ENCODE peak calls at places on chromosomes 7 and 10, in nine cellular contexts. O is endothelial cell, I is astrocyte of the spinal cord, D is AG04450, R is adrenal gland, P is D721Med, N is suprapubic skin, X is pancreas, J is A549. L is an unnamed sample.

GRCh38 chr7:151257990-151258389 is 9.5 kb upstream of the SMARCD3 start:
- DNase-seq in O (no peak), I (no peak), D (no peak), R (peak), P (no peak), N (peak), X (no peak), J (no peak), L (no peak)

GRCh38 chr7:134618756-134619530 is 27.7 kb upstream of the BPGM start:
- DNase-seq in O (no peak), I (peak), D (no peak), R (no peak), P (no peak), N (no peak), X (no peak), J (no peak), L (no peak)

GRCh38 chr10:3270597-3270996 is 98.0 kb upstream of the PITRM1 start:
- DNase-seq in O (no peak), I (no peak), D (no peak), R (peak), P (no peak), N (no peak), X (no peak), J (no peak), L (no peak)

GRCh38 chr10:6838118-6838517 is 258.0 kb upstream of the PRKCQ start:
- DNase-seq in O (peak), I (no peak), D (no peak), R (no peak), P (no peak), N (no peak), X (no peak), J (peak), L (no peak)

GRCh38 chr7:81447351-81447952 is 322.4 kb downstream of the HGF start:
- DNase-seq in O (peak), I (peak), D (peak), R (no peak), P (no peak), N (no peak), X (no peak), J (peak), L (no peak)

GRCh38 chr10:98186681-98187080 is 52.2 kb downstream of the R3HCC1L start:
- DNase-seq in O (no peak), I (no peak), D (peak), R (no peak), P (no peak), N (no peak), X (no peak), J (no peak), L (no peak)

GRCh38 chr7:5470721-5471311 is 47.2 kb upstream of the TNRC18 start:
- DNase-seq in O (no peak), I (no peak), D (no peak), R (peak), P (no peak), N (no peak), X (no peak), J (no peak), L (no peak)

GRCh38 chr10:98411166-98411565 is 3.8 kb downstream of the PYROXD2 start:
- DNase-seq in O (no peak), I (no peak), D (no peak), R (no peak), P (no peak), N (no peak), X (no peak), J (no peak), L (no peak)

GRCh38 chr7:27146491-27147210 is 923 bp downstream of the HOXA6 start:
- DNase-seq in O (no peak), I (no peak), D (no peak), R (no peak), P (no peak), N (no peak), X (no peak), J (no peak), L (peak)

GRCh38 chr10:51156913-51157312 is 82.6 kb downstream of the PRKG1 start:
- DNase-seq in O (no peak), I (peak), D (no peak), R (no peak), P (no peak), N (no peak), X (no peak), J (no peak), L (no peak)

GRCh38 chr7:55246181-55246580 is 119.0 kb upstream of the LANCL2 start:
- DNase-seq in O (no peak), I (peak), D (no peak), R (no peak), P (no peak), N (no peak), X (no peak), J (no peak), L (no peak)

GRCh38 chr7:25879799-25880198 is 272.2 kb upstream of the NFE2L3 start:
- DNase-seq in O (no peak), I (no peak), D (no peak), R (no peak), P (no peak), N (no peak), X (no peak), J (no peak), L (no peak)

GRCh38 chr7:13682626-13683025 is 306.8 kb downstream of the ETV1 start:
- DNase-seq in O (no peak), I (no peak), D (no peak), R (no peak), P (no peak), N (no peak), X (no peak), J (no peak), L (no peak)

GRCh38 chr7:49023345-49024330 is 99.3 kb downstream of the CDC14C start:
- DNase-seq in O (no peak), I (no peak), D (no peak), R (no peak), P (no peak), N (no peak), X (no peak), J (no peak), L (no peak)

GRCh38 chr7:47719675-47720074 is 137.8 kb upstream of the TNS3 start:
- DNase-seq in O (no peak), I (no peak), D (no peak), R (no peak), P (no peak), N (no peak), X (no peak), J (no peak), L (no peak)

GRCh38 chr10:7202804-7203203 is 208.0 kb downstream of the SFMBT2 start:
- DNase-seq in O (no peak), I (no peak), D (no peak), R (no peak), P (no peak), N (no peak), X (no peak), J (no peak), L (no peak)

GRCh38 chr7:12030116-12030515 is 181.0 kb upstream of the TMEM106B start:
- DNase-seq in O (no peak), I (peak), D (peak), R (no peak), P (no peak), N (no peak), X (no peak), J (no peak), L (no peak)

GRCh38 chr10:4353059-4353655 is 472.9 kb upstream of the AKR1E2 start:
- DNase-seq in O (no peak), I (peak), D (no peak), R (no peak), P (no peak), N (no peak), X (no peak), J (no peak), L (no peak)

GRCh38 chr7:23396222-23396621 is 74.1 kb downstream of the IGF2BP3 start:
- DNase-seq in O (no peak), I (peak), D (peak), R (no peak), P (no peak), N (no peak), X (no peak), J (peak), L (no peak)

GRCh38 chr10:133324857-133325260 is 11.8 kb downstream of the CALY start:
- DNase-seq in O (no peak), I (no peak), D (no peak), R (no peak), P (no peak), N (no peak), X (no peak), J (no peak), L (no peak)

GRCh38 chr7:138029941-138030340 is 28.1 kb upstream of the CREB3L2 start:
- DNase-seq in O (no peak), I (no peak), D (no peak), R (no peak), P (no peak), N (no peak), X (no peak), J (no peak), L (no peak)

GRCh38 chr7:76315372-76315771 is 12.9 kb downstream of the HSPB1 start:
- DNase-seq in O (no peak), I (no peak), D (no peak), R (no peak), P (no peak), N (no peak), X (no peak), J (no peak), L (no peak)

GRCh38 chr7:2528481-2529095 is 9.0 kb downstream of the LFNG start:
- DNase-seq in O (no peak), I (no peak), D (no peak), R (no peak), P (no peak), N (no peak), X (peak), J (no peak), L (no peak)

GRCh38 chr7:29555061-29555460 is 8.6 kb upstream of the PRR15 start:
- DNase-seq in O (no peak), I (no peak), D (no peak), R (no peak), P (no peak), N (no peak), X (no peak), J (no peak), L (no peak)

GRCh38 chr10:45160266-45160665 is 155.1 kb downstream of the OR13A1 start:
- DNase-seq in O (no peak), I (peak), D (no peak), R (no peak), P (no peak), N (no peak), X (no peak), J (peak), L (no peak)

GRCh38 chr10:75003195-75003594 is 108.3 kb upstream of the SAMD8 start:
- DNase-seq in O (no peak), I (no peak), D (no peak), R (no peak), P (no peak), N (no peak), X (no peak), J (no peak), L (no peak)

GRCh38 chr7:111098011-111098925 is 7.3 kb downstream of the LRRN3 start:
- DNase-seq in O (peak), I (peak), D (no peak), R (peak), P (no peak), N (no peak), X (no peak), J (peak), L (no peak)

GRCh38 chr7:131562941-131563340 is 6.5 kb upstream of the PODXL start:
- DNase-seq in O (no peak), I (no peak), D (no peak), R (no peak), P (no peak), N (no peak), X (no peak), J (no peak), L (no peak)

GRCh38 chr7:142478479-142479220 is 220.8 kb upstream of the PRSS58 start:
- DNase-seq in O (peak), I (peak), D (no peak), R (no peak), P (no peak), N (no peak), X (no peak), J (peak), L (no peak)

GRCh38 chr7:4261038-4261960 is 420.8 kb upstream of the FOXK1 start:
- DNase-seq in O (no peak), I (no peak), D (no peak), R (no peak), P (no peak), N (no peak), X (no peak), J (no peak), L (no peak)

GRCh38 chr7:127948312-127948711 is 82.9 kb downstream of the LRRC4 start:
- DNase-seq in O (no peak), I (no peak), D (no peak), R (no peak), P (no peak), N (no peak), X (no peak), J (no peak), L (no peak)

GRCh38 chr10:116769791-116770190 is 27.4 kb upstream of the HSPA12A start:
- DNase-seq in O (no peak), I (peak), D (no peak), R (peak), P (no peak), N (peak), X (no peak), J (no peak), L (no peak)

GRCh38 chr7:21507627-21508343 is 35.1 kb upstream of the DNAH11 start:
- DNase-seq in O (peak), I (peak), D (peak), R (peak), P (no peak), N (no peak), X (peak), J (peak), L (no peak)

GRCh38 chr10:4144802-4145201 is 359.8 kb upstream of the KLF6 start:
- DNase-seq in O (no peak), I (peak), D (no peak), R (no peak), P (no peak), N (no peak), X (no peak), J (no peak), L (no peak)

GRCh38 chr10:5440206-5440605 is 27.8 kb downstream of the NET1 start:
- DNase-seq in O (no peak), I (no peak), D (no peak), R (no peak), P (no peak), N (no peak), X (no peak), J (no peak), L (no peak)
- TF ChIP-seq CTCF in O (no peak), I (no peak), D (no peak), R (no peak), P (no peak), N (no peak), X (no peak), J (no peak), L (no peak)

GRCh38 chr10:26448706-26449435 is 10.7 kb downstream of the APBB1IP start:
- DNase-seq in O (no peak), I (no peak), D (no peak), R (no peak), P (no peak), N (no peak), X (no peak), J (no peak), L (no peak)

GRCh38 chr10:26448292-26448691 is 10.2 kb downstream of the APBB1IP start:
- DNase-seq in O (no peak), I (no peak), D (no peak), R (no peak), P (no peak), N (no peak), X (no peak), J (no peak), L (no peak)

GRCh38 chr10:26446258-26446657 is 8.1 kb downstream of the APBB1IP start:
- DNase-seq in O (no peak), I (no peak), D (no peak), R (no peak), P (no peak), N (no peak), X (no peak), J (no peak), L (no peak)

GRCh38 chr10:26441491-26442214 is 3.5 kb downstream of the APBB1IP start:
- DNase-seq in O (no peak), I (peak), D (no peak), R (no peak), P (no peak), N (no peak), X (no peak), J (no peak), L (no peak)

GRCh38 chr10:26445411-26446031 is 7.4 kb downstream of the APBB1IP start:
- DNase-seq in O (no peak), I (no peak), D (no peak), R (no peak), P (no peak), N (no peak), X (no peak), J (no peak), L (no peak)
- TF ChIP-seq CTCF in O (no peak), I (no peak), D (no peak), R (no peak), P (no peak), N (no peak), X (no peak), J (no peak), L (peak)

GRCh38 chr7:28362812-28363211 is 49.5 kb upstream of the CREB5 start:
- DNase-seq in O (no peak), I (no peak), D (no peak), R (no peak), P (no peak), N (no peak), X (no peak), J (no peak), L (no peak)
- TF ChIP-seq CTCF in O (no peak), I (peak), D (peak), R (no peak), P (no peak), N (no peak), X (no peak), J (peak), L (peak)

DNA sequence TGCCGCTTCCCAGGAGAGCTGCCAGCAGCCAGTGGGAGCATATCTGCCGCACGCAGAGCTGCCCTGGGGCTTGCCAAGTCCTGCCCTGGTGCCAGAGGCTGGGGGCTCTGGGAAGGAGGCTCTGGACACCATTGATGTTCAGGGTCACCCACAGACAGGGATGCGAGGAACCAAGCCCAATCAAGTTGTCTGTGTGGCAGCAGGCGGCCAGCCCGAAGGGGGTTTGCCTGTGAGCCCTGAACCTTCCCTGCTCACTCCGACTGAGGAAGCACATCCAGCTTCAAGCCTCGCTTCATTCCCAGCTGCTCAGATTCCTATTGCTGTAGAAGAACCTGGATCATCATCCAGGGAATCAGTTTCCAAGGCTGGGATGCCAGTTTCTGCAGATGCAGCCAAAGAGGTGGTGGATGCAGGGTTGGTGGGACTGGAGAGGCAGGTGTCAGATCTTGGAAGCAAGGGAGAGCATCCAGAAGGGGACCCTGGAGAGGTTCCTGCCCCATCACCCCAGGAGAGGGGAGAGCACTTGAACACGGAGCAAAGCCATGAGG is 94.6 kb downstream of the TACC2 start:
- DNase-seq in O (no peak), I (no peak), D (no peak), R (no peak), P (no peak), N (peak), X (no peak), J (no peak), L (no peak)
- TF ChIP-seq CTCF in O (no peak), I (no peak), D (no peak), R (no peak), P (no peak), N (no peak), X (no peak), J (no peak), L (no peak)

GRCh38 chr7:105139381-105139780 is 125.4 kb downstream of the KMT2E start:
- DNase-seq in O (no peak), I (no peak), D (no peak), R (no peak), P (no peak), N (no peak), X (no peak), J (no peak), L (no peak)

GRCh38 chr7:105137898-105138297 is 123.9 kb downstream of the KMT2E start:
- DNase-seq in O (no peak), I (no peak), D (no peak), R (no peak), P (no peak), N (no peak), X (no peak), J (no peak), L (no peak)

GRCh38 chr7:105133986-105134655 is 120.1 kb downstream of the KMT2E start:
- DNase-seq in O (no peak), I (no peak), D (no peak), R (no peak), P (no peak), N (no peak), X (no peak), J (no peak), L (no peak)

GRCh38 chr7:105133358-105133757 is 119.4 kb downstream of the KMT2E start:
- DNase-seq in O (no peak), I (no peak), D (no peak), R (no peak), P (no peak), N (no peak), X (no peak), J (no peak), L (no peak)

DNA sequence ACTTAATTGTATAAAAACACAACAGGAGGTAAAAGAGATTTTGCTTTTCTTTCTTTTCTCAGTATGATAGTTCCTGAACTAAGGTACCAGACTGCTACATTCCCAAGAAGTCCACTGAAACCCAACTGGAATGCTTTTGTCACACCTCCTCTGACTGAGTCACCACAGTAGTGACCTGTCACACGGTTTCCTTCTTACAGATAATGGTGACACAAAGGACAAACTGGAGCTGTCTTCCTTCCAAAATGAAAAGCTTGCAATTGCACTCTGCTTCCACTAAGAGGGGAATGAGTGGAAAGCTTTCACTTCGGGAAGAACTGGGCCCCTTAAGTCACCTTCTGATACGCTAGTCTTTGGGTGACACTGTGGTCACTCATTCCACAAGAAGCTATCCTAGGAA is 122.2 kb downstream of the KMT2E start:
- DNase-seq in O (no peak), I (no peak), D (no peak), R (peak), P (no peak), N (no peak), X (no peak), J (no peak), L (no peak)
- TF ChIP-seq CTCF in O (no peak), I (no peak), D (peak), R (peak), P (no peak), N (no peak), X (no peak), J (no peak), L (no peak)

GRCh38 chr10:24727811-24728210 is 4.1 kb upstream of the ARHGAP21 start:
- DNase-seq in O (peak), I (no peak), D (no peak), R (no peak), P (no peak), N (no peak), X (no peak), J (peak), L (no peak)
- TF ChIP-seq CTCF in O (no peak), I (peak), D (peak), R (no peak), P (no peak), N (no peak), X (no peak), J (peak), L (no peak)

GRCh38 chr10:102121739-102122372 is 1.7 kb upstream of the LDB1 start:
- DNase-seq in O (peak), I (peak), D (peak), R (no peak), P (no peak), N (no peak), X (no peak), J (no peak), L (no peak)
- TF ChIP-seq CTCF in O (no peak), I (peak), D (peak), R (no peak), P (no peak), N (no peak), X (no peak), J (no peak), L (no peak)